ENCODE peak calls at places on chromosomes 16 and 17, in four cellular contexts. Q, R, Z and N are unnamed samples.
A peak's percentile ranks its signal among the peaks of the same experiment; 100 is the strongest.

GRCh38 chr16:20404637-20405036 is at the start of gene PDILT:
- DNase-seq in R (no peak), Z (no peak), Q (no peak), N (no peak)

GRCh38 chr16:66364117-66364958 is 2.2 kb upstream of the CDH5 start:
- DNase-seq in Q (peak; percentile 83), R (no peak), Z (peak; percentile 25), N (peak; percentile 38)

GRCh38 chr17:37848690-37849616 is 75.3 kb upstream of the TBC1D3K start:
- DNase-seq in R (no peak), Q (no peak), Z (no peak), N (no peak)

GRCh38 chr16:51051671-51052070 is 99.4 kb downstream of the SALL1 start:
- DNase-seq in R (no peak), Q (no peak), Z (no peak), N (no peak)

GRCh38 chr16:1635070-1635469 is 22.9 kb downstream of the CRAMP1 start:
- DNase-seq in Q (no peak), R (no peak), Z (no peak), N (no peak)

GRCh38 chr17:44084131-44084538 is 13.6 kb downstream of the G6PC3 start:
- DNase-seq in Z (no peak), R (peak; percentile 86), Q (no peak), N (no peak)

GRCh38 chr17:17382060-17382449 is 78.9 kb downstream of the NT5M start:
- DNase-seq in Z (no peak), Q (no peak), R (no peak), N (no peak)

GRCh38 chr16:12917653-12918052 is 16.3 kb downstream of the SHISA9 start:
- DNase-seq in R (peak; percentile 48), Z (no peak), Q (no peak), N (no peak)

GRCh38 chr16:49472598-49472997 is 99.0 kb downstream of the C16orf78 start:
- DNase-seq in Q (peak; percentile 40), R (peak; percentile 22), Z (no peak), N (peak; percentile 1)

GRCh38 chr16:54366005-54366634 is 79.5 kb upstream of the IRX3 start:
- DNase-seq in R (no peak), Q (no peak), Z (no peak), N (no peak)

GRCh38 chr16:70453891-70454220 is 539 bp upstream of the FCSK start:
- DNase-seq in R (peak; percentile 82), Z (no peak), Q (no peak), N (no peak)

GRCh38 chr17:8474826-8475225 is 39.1 kb downstream of the NDEL1 start:
- DNase-seq in R (no peak), Z (no peak), Q (no peak), N (no peak)

GRCh38 chr16:67399218-67399733 is 6.0 kb upstream of the TPPP3 start:
- DNase-seq in R (peak; percentile 90), Z (no peak), Q (no peak), N (no peak)

GRCh38 chr17:27607692-27608091 is 23.3 kb upstream of the LGALS9 start:
- DNase-seq in R (no peak), Z (no peak), Q (no peak), N (no peak)

GRCh38 chr16:49550666-49551065 is 177.1 kb downstream of the C16orf78 start:
- DNase-seq in Q (no peak), R (no peak), Z (no peak), N (no peak)

GRCh38 chr17:40331743-40332641 is 23.0 kb downstream of the RARA start:
- DNase-seq in R (no peak), Q (peak; percentile 95), Z (peak; percentile 84), N (peak; percentile 64)

GRCh38 chr16:28191364-28191985 is 20.3 kb downstream of the XPO6 start:
- DNase-seq in Z (peak; percentile 57), R (no peak), Q (no peak), N (no peak)

GRCh38 chr17:60167095-60167741 is 17.4 kb downstream of the CA4 start:
- DNase-seq in Z (no peak), Q (no peak), R (no peak), N (no peak)

GRCh38 chr17:61335845-61336655 is 63.6 kb upstream of the TBX2 start:
- DNase-seq in Q (no peak), Z (peak; percentile 62), R (no peak), N (no peak)

GRCh38 chr17:38761612-38762011 is 9.1 kb downstream of the PSMB3 start:
- DNase-seq in Q (no peak), Z (no peak), R (peak; percentile 81), N (no peak)

GRCh38 chr16:77132051-77132618 is 58.9 kb upstream of the MON1B start:
- DNase-seq in Q (no peak), R (no peak), Z (no peak), N (no peak)

GRCh38 chr17:60169921-60170817 is 20.4 kb downstream of the CA4 start:
- DNase-seq in Q (no peak), R (no peak), Z (no peak), N (peak; percentile 86)

GRCh38 chr17:74332763-74333220 is 6.8 kb downstream of the KIF19 start:
- DNase-seq in Z (no peak), R (no peak), Q (no peak), N (peak; percentile 50)

GRCh38 chr16:2786061-2786825 is 1.1 kb downstream of the PRSS33 start:
- DNase-seq in Z (no peak), Q (peak; percentile 59), R (no peak), N (no peak)

GRCh38 chr17:81386141-81386645 is 9.1 kb upstream of the BAHCC1 start:
- DNase-seq in R (peak; percentile 62), Z (no peak), Q (peak; percentile 83), N (peak; percentile 34)

GRCh38 chr17:81386646-81387234 is 8.5 kb upstream of the BAHCC1 start:
- DNase-seq in Q (no peak), Z (no peak), R (peak; percentile 43), N (peak; percentile 47)

GRCh38 chr17:81388612-81389367 is 6.5 kb upstream of the BAHCC1 start:
- DNase-seq in Q (no peak), Z (no peak), R (peak; percentile 75), N (no peak)

GRCh38 chr17:81388091-81388611 is 7.1 kb upstream of the BAHCC1 start:
- DNase-seq in Z (no peak), Q (no peak), R (no peak), N (no peak)

DNA sequence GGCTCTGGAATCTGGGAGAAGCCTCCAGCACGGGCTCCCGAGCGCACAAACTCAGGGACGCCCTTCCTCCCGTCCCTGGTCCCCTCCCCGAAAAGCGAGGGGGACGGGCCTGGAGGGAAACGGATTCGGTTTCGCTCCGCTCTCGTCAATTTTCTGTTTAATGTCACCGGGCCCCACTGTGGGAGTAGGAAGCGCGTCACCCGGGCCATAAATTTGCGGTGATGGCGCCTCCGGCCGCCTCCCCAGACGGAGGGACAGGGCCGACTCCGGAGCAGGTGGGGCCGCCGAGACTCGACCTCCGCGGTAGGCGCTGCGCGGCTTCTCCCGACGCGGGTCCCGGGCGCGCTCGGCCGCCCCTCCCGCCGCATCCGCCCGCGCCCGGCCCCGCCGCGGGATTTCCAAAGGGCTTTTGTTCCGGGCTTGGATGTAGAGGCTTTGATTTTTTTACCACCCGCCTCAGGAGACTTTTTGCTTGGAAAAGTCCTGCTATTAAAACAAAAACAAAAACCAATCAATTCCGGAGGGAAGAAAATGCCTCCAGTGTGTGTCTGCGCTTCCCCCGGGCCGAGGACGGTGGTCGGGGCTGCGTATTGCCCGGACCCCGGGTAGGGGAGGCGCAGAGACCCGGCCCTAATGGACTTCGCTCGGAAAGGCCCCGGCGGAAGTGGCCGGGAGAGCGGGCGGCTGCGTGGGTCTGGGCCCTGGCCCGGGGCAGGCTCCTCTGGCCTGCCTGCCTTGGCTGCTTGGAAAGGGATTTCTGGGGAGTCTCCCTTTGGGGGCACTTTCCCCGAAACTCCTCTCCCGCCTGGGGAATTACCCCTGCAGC is 7.8 kb upstream of the BAHCC1 start:
- DNase-seq in Z (peak; percentile 51), Q (peak; percentile 84), R (peak; percentile 60), N (peak; percentile 76)
- TF ChIP-seq POLR2AphosphoS5 in Z (peak; percentile 49), Q (peak; percentile 84), R (no peak), N (peak; percentile 63)

GRCh38 chr16:8887952-8888560 is 5.9 kb downstream of the LITAFD start:
- DNase-seq in R (no peak), Q (peak; percentile 87), Z (peak; percentile 56), N (no peak)

GRCh38 chr16:8885674-8886592 is 3.8 kb downstream of the LITAFD start:
- DNase-seq in Q (no peak), R (peak; percentile 60), Z (no peak), N (peak; percentile 50)

GRCh38 chr16:8886593-8887437 is 4.7 kb downstream of the LITAFD start:
- DNase-seq in R (no peak), Z (no peak), Q (no peak), N (no peak)

GRCh38 chr16:8888951-8889892 is 7.1 kb downstream of the LITAFD start:
- DNase-seq in R (no peak), Z (no peak), Q (no peak), N (no peak)

GRCh38 chr16:8887438-8887765 is 5.3 kb downstream of the LITAFD start:
- DNase-seq in Z (no peak), Q (no peak), R (no peak), N (no peak)
- TF ChIP-seq POLR2AphosphoS5 in Z (no peak), Q (no peak), R (no peak), N (no peak)

GRCh38 chr16:57548424-57548823 is 6.0 kb downstream of the ADGRG5 start:
- DNase-seq in Q (no peak), Z (no peak), R (no peak), N (no peak)

GRCh38 chr16:57541754-57542435 is 548 bp upstream of the ADGRG5 start:
- DNase-seq in R (no peak), Q (no peak), Z (no peak), N (no peak)

GRCh38 chr16:57540906-57541753 is 1.3 kb upstream of the ADGRG5 start:
- DNase-seq in Z (no peak), R (no peak), Q (no peak), N (no peak)

GRCh38 chr16:57540387-57540786 is 2.1 kb upstream of the ADGRG5 start:
- DNase-seq in Z (no peak), Q (no peak), R (no peak), N (no peak)

DNA sequence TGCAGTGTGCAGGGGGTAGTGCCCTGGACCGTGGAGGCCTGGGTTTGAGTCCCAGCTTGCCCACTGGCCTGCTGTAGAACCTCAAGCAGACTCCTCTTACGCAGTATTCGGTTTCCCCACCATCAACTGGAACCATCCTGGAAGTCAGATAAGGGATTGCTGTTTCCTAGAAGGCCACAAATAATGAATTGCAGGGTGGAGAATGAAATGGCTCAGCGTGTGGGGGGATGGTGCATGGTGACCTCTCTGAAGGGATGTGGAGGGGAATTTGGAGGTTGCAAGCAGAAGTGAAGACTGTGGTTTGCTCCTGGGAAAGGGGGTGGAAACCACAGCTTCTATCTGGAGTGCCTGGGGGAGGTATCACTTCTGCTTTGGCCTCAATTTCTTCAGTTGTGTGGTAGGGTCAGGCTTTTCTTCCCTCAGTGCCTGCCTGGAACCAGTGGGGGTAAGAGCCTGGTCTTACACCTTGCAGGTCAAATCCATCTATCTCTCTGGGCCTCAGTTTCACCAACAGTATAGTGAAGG is 1.7 kb downstream of the ADGRG5 start:
- DNase-seq in Q (no peak), Z (no peak), R (no peak), N (peak; percentile 57)
- TF ChIP-seq POLR2AphosphoS5 in Q (no peak), Z (no peak), R (no peak), N (no peak)

DNA sequence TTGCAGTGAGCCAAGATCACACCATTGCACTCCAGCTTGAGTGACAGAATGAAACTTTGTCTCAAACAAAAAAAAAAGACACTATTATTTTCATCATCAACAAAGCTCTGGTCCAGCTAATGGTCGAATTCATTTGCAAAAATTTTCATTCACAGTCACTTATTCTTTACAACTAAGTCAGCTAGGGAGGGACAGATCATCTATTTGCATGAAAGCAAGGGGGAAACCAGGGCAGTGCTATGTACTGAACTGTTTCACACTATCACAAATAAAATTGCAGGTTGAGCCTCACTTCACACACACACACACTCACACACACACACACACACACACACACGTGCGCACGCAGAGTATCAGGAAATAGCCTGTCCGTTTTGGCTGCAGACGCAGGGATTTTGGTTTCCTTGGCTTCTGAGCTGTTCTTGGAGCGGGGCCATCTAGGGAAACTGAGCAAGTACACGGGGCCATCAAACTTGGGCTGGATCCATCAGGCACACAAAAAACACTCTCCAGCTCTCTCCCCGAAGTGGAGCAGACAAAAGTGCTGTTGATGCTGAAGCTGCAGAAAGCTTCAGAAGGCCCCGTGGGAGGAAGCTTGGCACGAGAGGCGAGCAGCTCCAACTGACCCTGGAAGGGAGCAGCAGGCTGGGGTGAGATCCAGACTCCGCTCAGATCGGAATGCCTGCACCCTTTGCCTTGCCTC is 44.3 kb upstream of the HELZ start:
- DNase-seq in Q (peak; percentile 88), Z (peak; percentile 33), R (peak; percentile 27), N (peak; percentile 30)
- TF ChIP-seq POLR2AphosphoS5 in Q (no peak), Z (no peak), R (no peak), N (no peak)